ENCODE peak calls at places on chromosomes 7 and 10, in seven cellular contexts. U is H1, P is HCT116, H is K562, T is GM12878, R is SK-N-SH, J is HepG2. Y is an unnamed sample.

GRCh38 chr7:4013793-4014192 is 668.3 kb upstream of the FOXK1 start:
- DNase-seq in U (no peak), P (no peak), H (no peak), T (no peak), R (peak; percentile 55), J (no peak), Y (no peak)

GRCh38 chr7:73718438-73718881 is 1.0 kb downstream of the STX1A start:
- DNase-seq in U (no peak), P (no peak), H (no peak), T (no peak), R (peak; percentile 57), J (no peak), Y (no peak)

GRCh38 chr7:50962962-50963374 is 180.3 kb upstream of the GRB10 start:
- DNase-seq in U (no peak), P (peak; percentile 86), H (peak; percentile 86), T (no peak), R (no peak), J (peak; percentile 41), Y (no peak)

GRCh38 chr10:112782176-112782907 is 167.7 kb upstream of the TCF7L2 start:
- DNase-seq in U (no peak), P (no peak), H (no peak), T (no peak), R (no peak), J (no peak), Y (no peak)

GRCh38 chr7:2785071-2785500 is 59.0 kb downstream of the GNA12 start:
- DNase-seq in U (no peak), P (no peak), H (no peak), T (peak; percentile 40), R (no peak), J (no peak), Y (no peak)

GRCh38 chr7:43201912-43202311 is 89.5 kb downstream of the HECW1 start:
- DNase-seq in U (no peak), P (no peak), H (no peak), T (no peak), R (no peak), J (no peak), Y (no peak)

GRCh38 chr7:951881-952547 is 2.5 kb downstream of the ADAP1 start:
- DNase-seq in U (no peak), P (no peak), H (no peak), T (no peak), R (peak; percentile 30), J (no peak), Y (no peak)

GRCh38 chr7:151813997-151814396 is 62.9 kb downstream of the PRKAG2 start:
- DNase-seq in U (no peak), P (no peak), H (no peak), T (no peak), R (no peak), J (no peak), Y (no peak)

GRCh38 chr7:142785841-142786250 is 15.1 kb downstream of the PRSS2 start:
- DNase-seq in U (no peak), P (no peak), H (peak; percentile 30), T (no peak), R (no peak), J (no peak), Y (no peak)

GRCh38 chr7:47373871-47374451 is 207.9 kb downstream of the TNS3 start:
- DNase-seq in U (no peak), P (no peak), H (no peak), T (no peak), R (peak; percentile 64), J (no peak), Y (no peak)

GRCh38 chr10:3852147-3852904 is 67.3 kb upstream of the KLF6 start:
- DNase-seq in U (peak; percentile 17), P (peak; percentile 99), H (peak; percentile 71), T (peak; percentile 88), R (no peak), J (peak; percentile 98), Y (peak; percentile 20)

GRCh38 chr10:3720228-3721019 is 64.6 kb downstream of the KLF6 start:
- DNase-seq in U (no peak), P (no peak), H (no peak), T (no peak), R (no peak), J (peak; percentile 17), Y (no peak)

GRCh38 chr10:114403545-114404161 is 649 bp downstream of the AFAP1L2 start:
- DNase-seq in U (no peak), P (no peak), H (no peak), T (no peak), R (peak; percentile 59), J (no peak), Y (no peak)

GRCh38 chr7:116543664-116544063 is 18.8 kb downstream of the CAV1 start:
- DNase-seq in U (no peak), P (no peak), H (no peak), T (no peak), R (no peak), J (no peak), Y (no peak)

GRCh38 chr10:95217476-95217875 is 23.4 kb downstream of the ACSM6 start:
- DNase-seq in U (no peak), P (no peak), H (no peak), T (no peak), R (no peak), J (no peak), Y (no peak)

GRCh38 chr10:133258066-133258817 is 18.4 kb downstream of the ADAM8 start:
- DNase-seq in U (no peak), P (no peak), H (no peak), T (no peak), R (no peak), J (no peak), Y (no peak)

GRCh38 chr10:60677541-60678129 is 100.6 kb upstream of the CDK1 start:
- DNase-seq in U (no peak), P (no peak), H (no peak), T (no peak), R (no peak), J (no peak), Y (peak; percentile 16)

GRCh38 chr10:15120523-15120922 is 23.4 kb downstream of the RPP38 start:
- DNase-seq in U (no peak), P (no peak), H (no peak), T (no peak), R (no peak), J (no peak), Y (no peak)

GRCh38 chr10:54800677-54801480 is at the start of gene PCDH15:
- DNase-seq in U (peak; percentile 15), P (no peak), H (no peak), T (peak; percentile 1), R (peak; percentile 37), J (peak; percentile 14), Y (peak; percentile 27)

GRCh38 chr10:122407375-122408125 is 33.0 kb downstream of the PLEKHA1 start:
- DNase-seq in U (no peak), P (no peak), H (no peak), T (no peak), R (no peak), J (no peak), Y (no peak)

GRCh38 chr10:74593470-74593869 is 232.9 kb upstream of the KAT6B start:
- DNase-seq in U (no peak), P (no peak), H (no peak), T (no peak), R (no peak), J (no peak), Y (no peak)

GRCh38 chr10:57979466-57979865 is 288.2 kb downstream of the IPMK start:
- DNase-seq in U (no peak), P (peak; percentile 21), H (no peak), T (no peak), R (no peak), J (no peak), Y (no peak)

GRCh38 chr7:139358541-139359365 is 941 bp upstream of the LUC7L2 start:
- DNase-seq in U (no peak), P (peak; percentile 40), H (peak; percentile 43), T (no peak), R (peak; percentile 68), J (no peak), Y (no peak)
- TF ChIP-seq YY1 in U (no peak), P (no peak), H (peak; percentile 30), T (peak; percentile 38), R (no peak), J (no peak), Y (no peak)

GRCh38 chr7:66739953-66740301 is 606 bp upstream of the RABGEF1 start:
- DNase-seq in U (no peak), P (no peak), H (no peak), T (no peak), R (no peak), J (no peak), Y (no peak)
- H3K9ac ChIP-seq in U (peak overlapping the region; percentile 92), P (peak overlapping the region; percentile 93), H (peak overlapping the region; percentile 95), T (peak overlapping the region; percentile 94), R (peak overlapping the region; percentile 95), J (peak overlapping the region; percentile 88), Y (peak overlapping the region; percentile 96)

DNA sequence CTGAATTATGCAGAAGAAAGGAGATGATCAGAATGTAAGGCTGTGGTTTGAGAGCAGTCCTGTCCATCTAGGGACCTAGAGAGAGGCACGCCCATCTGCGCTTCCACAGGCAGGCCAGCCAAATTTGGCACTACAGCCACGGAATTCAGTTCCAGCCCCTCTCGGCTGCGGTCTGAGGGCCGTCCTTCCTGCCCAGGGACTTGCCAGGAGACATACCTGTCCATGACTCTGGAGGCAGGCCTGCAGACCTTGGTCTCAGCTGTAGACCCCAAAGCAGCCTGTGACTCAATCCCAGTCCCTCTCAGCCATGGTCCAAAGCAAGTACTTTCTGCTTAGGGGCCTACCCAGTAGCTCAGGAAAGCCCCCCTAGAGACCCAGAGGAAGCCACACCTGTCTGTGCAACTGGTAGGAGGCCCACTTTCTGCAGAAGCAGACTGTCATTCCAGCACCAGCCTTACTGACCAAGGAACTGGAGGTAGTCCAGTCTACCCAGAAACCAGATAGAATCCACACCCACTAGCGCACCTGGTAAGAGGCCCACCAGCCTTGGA is 720.9 kb downstream of the PARD3 start:
- DNase-seq in U (no peak), P (no peak), H (no peak), T (no peak), R (no peak), J (no peak), Y (no peak)
- TF ChIP-seq YY1 in U (no peak), P (no peak), H (no peak), T (no peak), R (no peak), J (no peak), Y (no peak)

GRCh38 chr10:13104697-13105096 is 4.7 kb downstream of the OPTN start:
- DNase-seq in U (no peak), P (no peak), H (no peak), T (no peak), R (no peak), J (no peak), Y (no peak)

GRCh38 chr10:13105184-13105583 is 5.2 kb downstream of the OPTN start:
- DNase-seq in U (no peak), P (no peak), H (no peak), T (no peak), R (no peak), J (peak; percentile 17), Y (no peak)

GRCh38 chr10:13103554-13103953 is 3.6 kb downstream of the OPTN start:
- DNase-seq in U (no peak), P (no peak), H (no peak), T (no peak), R (no peak), J (no peak), Y (no peak)

GRCh38 chr10:13102002-13102794 is 2.2 kb downstream of the OPTN start:
- DNase-seq in U (no peak), P (no peak), H (no peak), T (no peak), R (no peak), J (peak; percentile 51), Y (no peak)

DNA sequence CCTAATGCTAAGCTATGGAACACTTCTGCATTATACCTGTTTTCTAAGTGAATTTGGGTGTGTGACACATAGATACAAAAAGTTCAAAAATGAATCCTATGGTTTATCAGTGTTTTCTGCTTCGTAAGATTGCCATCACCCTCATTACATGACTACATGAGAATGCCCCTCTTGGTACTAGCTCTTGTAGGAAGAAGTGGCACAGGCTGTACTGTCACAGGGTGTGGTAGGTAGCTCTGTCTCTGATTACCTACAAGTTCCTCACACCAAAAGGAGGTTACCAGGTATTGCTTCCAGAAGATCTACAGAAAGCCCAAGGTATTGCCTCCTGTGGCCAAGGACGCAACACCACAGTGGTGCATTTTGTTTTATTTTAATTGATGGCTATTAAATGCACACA is 6.4 kb downstream of the OPTN start:
- DNase-seq in U (no peak), P (no peak), H (no peak), T (no peak), R (no peak), J (no peak), Y (no peak)
- H3K9ac ChIP-seq in U (no peak overlapping the region), P (no peak overlapping the region), H (no peak overlapping the region), T (no peak overlapping the region), R (no peak overlapping the region), J (no peak overlapping the region), Y (no peak overlapping the region)

Y was measured in NT2/D1.